ENCODE peak calls at places on chromosomes 13 and 19, in nine cellular contexts. N is IMR-90, H is hepatocyte, A is lower lobe of right lung, P is pancreas, C is astrocyte of the cerebellum, S is heart right ventricle, G is AG10803, J is Peyer's patch. F is an unnamed sample.

GRCh38 chr19:34236035-34236793 is 18.1 kb upstream of the GARRE1 start:
- DNase-seq in N (peak; percentile 82), H (peak; percentile 38), A (no peak), P (no peak), C (no peak), S (no peak), G (peak; percentile 91), J (no peak), F (peak; percentile 34)

GRCh38 chr13:50598338-50598737 is 245.2 kb downstream of the DLEU7 start:
- DNase-seq in N (no peak), H (no peak), A (no peak), P (no peak), C (no peak), S (no peak), G (no peak), J (no peak), F (no peak)

GRCh38 chr19:34319230-34319585 is 45.8 kb upstream of the GPI start:
- DNase-seq in N (no peak), H (no peak), A (no peak), P (no peak), C (no peak), S (no peak), G (no peak), J (no peak), F (no peak)

GRCh38 chr13:112966776-112967175 is 2.2 kb upstream of the MCF2L start:
- DNase-seq in N (no peak), H (no peak), A (no peak), P (no peak), C (no peak), S (no peak), G (no peak), J (no peak), F (no peak)

GRCh38 chr19:35211545-35212230 is 16.9 kb downstream of the FAM187B start:
- DNase-seq in N (no peak), H (no peak), A (peak; percentile 70), P (peak; percentile 42), C (no peak), S (peak; percentile 50), G (no peak), J (peak; percentile 93), F (no peak)

GRCh38 chr19:57708641-57709354 is at the start of gene ZNF154:
- DNase-seq in N (peak; percentile 67), H (peak; percentile 87), A (peak; percentile 48), P (peak; percentile 18), C (peak; percentile 51), S (peak; percentile 63), G (peak; percentile 57), J (peak; percentile 73), F (peak; percentile 86)

GRCh38 chr19:1914826-1915341 is 9.7 kb downstream of the ADAT3 start:
- DNase-seq in N (no peak), H (no peak), A (no peak), P (no peak), C (no peak), S (no peak), G (no peak), J (no peak), F (no peak)

GRCh38 chr13:41700790-41701310 is 243.5 kb downstream of the RGCC start:
- DNase-seq in N (peak; percentile 66), H (peak; percentile 35), A (no peak), P (peak; percentile 44), C (peak; percentile 68), S (peak; percentile 57), G (peak; percentile 86), J (no peak), F (peak; percentile 63)

GRCh38 chr13:60981407-60981806 is 434.2 kb downstream of the PCDH20 start:
- DNase-seq in N (no peak), H (no peak), A (no peak), P (no peak), C (no peak), S (no peak), G (no peak), J (no peak), F (no peak)

GRCh38 chr13:60990032-60990733 is 425.5 kb downstream of the PCDH20 start:
- DNase-seq in N (no peak), H (no peak), A (no peak), P (no peak), C (no peak), S (no peak), G (no peak), J (no peak), F (no peak)

DNA sequence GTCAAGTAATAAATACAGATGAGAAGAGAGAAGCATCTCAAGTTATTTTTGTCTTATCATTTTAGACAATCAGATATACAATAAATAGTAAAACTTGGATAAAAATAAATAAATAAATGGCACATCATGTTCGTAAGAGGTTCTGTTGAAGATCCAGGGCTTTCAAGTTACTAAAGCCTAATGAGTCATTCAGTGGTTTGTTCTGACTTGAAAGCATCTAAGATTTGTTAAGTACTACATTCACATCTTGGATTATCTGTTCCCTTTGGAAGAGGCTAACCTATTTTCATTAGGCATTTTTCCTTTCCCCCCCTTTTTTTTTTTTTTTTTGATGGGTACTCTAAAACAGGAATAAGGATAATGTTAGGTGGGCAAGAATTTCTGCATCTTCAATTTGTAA is 429.3 kb downstream of the PCDH20 start:
- DNase-seq in N (no peak), H (no peak), A (no peak), P (no peak), C (no peak), S (no peak), G (no peak), J (no peak), F (no peak)
- TF ChIP-seq CTCF in N (no peak), H (no peak), A (no peak), P (no peak), C (no peak), S (no peak), G (no peak), J (no peak), F (no peak)

GRCh38 chr19:13012390-13012689 is 17.1 kb downstream of the NFIX start:
- DNase-seq in N (no peak), H (no peak), A (no peak), P (no peak), C (no peak), S (no peak), G (no peak), J (no peak), F (no peak)

GRCh38 chr19:13014921-13015280 is 19.6 kb downstream of the NFIX start:
- DNase-seq in N (no peak), H (no peak), A (no peak), P (no peak), C (no peak), S (no peak), G (no peak), J (no peak), F (no peak)

GRCh38 chr19:13012690-13013608 is 17.7 kb downstream of the NFIX start:
- DNase-seq in N (peak; percentile 63), H (peak; percentile 63), A (no peak), P (no peak), C (no peak), S (no peak), G (peak; percentile 68), J (peak; percentile 91), F (peak; percentile 37)

GRCh38 chr19:13014101-13014920 is 19.0 kb downstream of the NFIX start:
- DNase-seq in N (no peak), H (no peak), A (no peak), P (no peak), C (no peak), S (no peak), G (peak; percentile 42), J (no peak), F (no peak)

GRCh38 chr19:13013649-13014048 is 18.4 kb downstream of the NFIX start:
- DNase-seq in N (no peak), H (no peak), A (no peak), P (no peak), C (no peak), S (no peak), G (no peak), J (no peak), F (no peak)
- H3K4me3 ChIP-seq in N (no peak overlapping the region), H (no peak overlapping the region), A (peak overlapping the region; percentile 49), P (no peak overlapping the region), C (peak overlapping the region; percentile 36), S (peak overlapping the region; percentile 42), G (peak overlapping the region; percentile 60), J (no peak overlapping the region), F (no peak overlapping the region)

GRCh38 chr13:104532131-104532530 is 1465.9 kb upstream of the SLC10A2 start:
- DNase-seq in N (no peak), H (no peak), A (no peak), P (no peak), C (no peak), S (no peak), G (no peak), J (no peak), F (no peak)

GRCh38 chr13:104530741-104531140 is 1464.5 kb upstream of the SLC10A2 start:
- DNase-seq in N (no peak), H (no peak), A (no peak), P (no peak), C (peak; percentile 65), S (no peak), G (no peak), J (no peak), F (no peak)

DNA sequence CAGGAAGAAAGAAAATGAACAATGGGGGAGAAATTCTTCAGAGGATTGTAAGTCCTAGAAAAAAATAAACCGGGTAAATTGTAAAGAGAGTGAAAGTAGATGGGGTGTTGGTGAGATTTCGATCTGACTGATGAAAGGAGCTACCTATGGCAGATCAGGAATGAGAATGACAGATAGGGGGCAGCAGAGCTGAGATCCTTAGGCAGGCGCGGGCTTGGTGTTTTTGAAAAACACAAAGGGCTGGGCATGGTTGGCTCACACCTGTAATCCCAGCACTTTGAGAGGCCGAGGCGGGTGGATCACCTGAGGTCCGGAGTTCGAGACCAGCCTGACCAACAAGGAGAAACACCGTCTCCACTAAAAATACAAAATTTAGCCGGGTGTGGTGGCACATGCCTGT is 1468.6 kb upstream of the SLC10A2 start:
- DNase-seq in N (no peak), H (no peak), A (no peak), P (no peak), C (no peak), S (no peak), G (no peak), J (no peak), F (no peak)
- TF ChIP-seq CTCF in N (no peak), H (no peak), A (no peak), P (no peak), C (no peak), S (no peak), G (no peak), J (no peak), F (peak; percentile 10)

GRCh38 chr13:70108276-70108845 is at the start of gene KLHL1:
- DNase-seq in N (no peak), H (no peak), A (no peak), P (no peak), C (no peak), S (no peak), G (no peak), J (no peak), F (no peak)
- H3K4me3 ChIP-seq in N (no peak within 1 kb of the TSS), H (no peak within 1 kb of the TSS), A (no peak within 1 kb of the TSS), P (no peak within 1 kb of the TSS), C (peak within 1 kb of the TSS; percentile 42), S (no peak within 1 kb of the TSS), G (no peak within 1 kb of the TSS), J (no peak within 1 kb of the TSS), F (no peak within 1 kb of the TSS)

F was measured in choroid plexus epithelial cell.